ENCODE peak calls at places on chromosomes 5 and 9, in five cellular contexts. L, H, X, N and V are unnamed samples.

GRCh38 chr5:105350406-105351140 is 1788.0 kb upstream of the NUDT12 start:
- DNase-seq in L (no peak), H (no peak), X (no peak), N (no peak), V (no peak)

GRCh38 chr9:134983094-134983493 is 65.4 kb upstream of the FCN1 start:
- DNase-seq in L (peak), H (peak), X (peak), N (no peak), V (peak)

GRCh38 chr9:93517331-93517730 is 59.1 kb upstream of the PHF2 start:
- DNase-seq in L (no peak), H (no peak), X (no peak), N (no peak), V (no peak)

GRCh38 chr5:150469718-150470470 is 20.4 kb upstream of the RPS14 start:
- DNase-seq in L (no peak), H (no peak), X (no peak), N (peak), V (no peak)

GRCh38 chr5:174301848-174302625 is 256.5 kb downstream of the NSG2 start:
- DNase-seq in L (no peak), H (peak), X (no peak), N (no peak), V (peak)

GRCh38 chr9:70131296-70131695 is 87.6 kb downstream of the MAMDC2 start:
- DNase-seq in L (no peak), H (no peak), X (no peak), N (no peak), V (no peak)

GRCh38 chr9:36327903-36328302 is 69.7 kb upstream of the GNE start:
- DNase-seq in L (no peak), H (no peak), X (no peak), N (peak), V (no peak)

GRCh38 chr5:157709346-157709745 is 21.9 kb upstream of the THG1L start:
- DNase-seq in L (no peak), H (no peak), X (no peak), N (no peak), V (no peak)

DNA sequence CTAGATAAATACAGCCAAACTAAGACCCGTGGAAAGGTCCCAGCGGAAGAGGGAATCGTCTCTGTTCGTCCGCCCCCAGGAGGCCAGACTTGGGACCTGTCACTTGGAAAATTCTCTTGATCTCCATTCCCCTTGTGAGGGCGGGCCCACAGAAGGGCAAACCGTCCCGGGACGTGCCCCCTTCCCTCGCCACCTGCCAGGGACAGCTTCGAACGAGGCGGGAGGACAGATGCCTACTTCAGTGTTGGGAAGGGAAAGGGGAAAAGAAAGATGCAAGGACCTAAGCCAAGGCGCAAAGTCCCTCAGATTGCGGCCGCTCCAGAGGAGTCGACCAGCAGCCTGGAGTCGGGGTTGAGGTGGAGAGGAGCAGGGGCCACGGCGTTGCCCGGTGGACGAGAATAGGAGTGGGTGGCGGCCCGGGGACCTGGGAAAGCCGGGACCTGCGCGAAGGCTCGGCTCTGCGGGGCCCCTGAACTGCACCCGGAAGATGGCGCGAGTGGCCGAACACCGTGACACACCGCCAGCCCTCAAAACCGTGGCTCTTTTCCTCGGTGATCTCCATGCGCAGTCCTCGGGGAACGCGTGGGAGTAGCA is 4.4 kb upstream of the EBF1 start:
- DNase-seq in L (peak), H (peak), X (no peak), N (no peak), V (peak)
- TF ChIP-seq CTCF in L (peak), H (peak), X (peak), N (no peak), V (peak)

DNA sequence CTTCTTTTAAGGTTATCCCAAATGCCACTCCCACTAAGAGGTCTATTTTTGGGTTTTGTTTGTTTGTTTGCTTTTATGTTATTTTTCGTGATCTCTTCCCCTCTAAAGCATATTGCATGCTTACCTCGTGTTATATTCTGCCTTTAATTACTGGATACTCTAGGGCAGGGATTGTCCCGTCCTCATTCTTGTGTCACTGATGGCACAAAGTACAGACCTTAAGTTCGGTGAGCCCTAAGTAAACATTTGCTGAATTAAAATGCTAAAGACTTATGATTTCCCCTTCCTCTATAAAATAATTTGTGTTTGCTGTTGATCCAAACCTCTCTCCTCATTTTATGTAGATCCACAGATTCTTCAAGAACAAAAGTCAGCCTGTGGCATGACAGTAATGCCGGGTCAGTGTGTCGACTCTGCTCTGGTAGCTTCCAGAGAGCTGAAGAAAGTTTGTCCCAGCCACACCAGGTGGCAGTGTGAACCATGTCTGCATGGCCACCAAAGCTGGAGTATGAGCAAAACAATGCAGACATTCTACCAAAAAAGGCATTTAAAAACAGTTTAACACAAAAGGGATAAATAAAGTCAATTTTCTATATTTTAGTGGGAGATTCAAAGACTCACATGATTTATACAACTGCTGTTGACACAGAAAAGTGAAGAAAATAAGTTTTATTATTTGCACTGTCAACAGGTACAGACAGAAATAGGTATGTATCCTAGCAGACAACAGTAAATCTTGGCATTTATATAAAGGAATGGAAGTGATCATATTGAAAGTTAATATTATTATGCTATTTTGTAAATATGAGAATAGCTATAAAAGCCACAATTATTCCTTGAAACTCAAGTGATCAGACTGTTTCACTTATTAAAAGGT is 17.9 kb upstream of the POC5 start:
- DNase-seq in L (peak), H (peak), X (peak), N (no peak), V (peak)
- TF ChIP-seq CTCF in L (peak), H (peak), X (peak), N (peak), V (peak)

GRCh38 chr9:126781186-126781585 is 23.7 kb upstream of the ZBTB43 start:
- DNase-seq in L (no peak), H (no peak), X (no peak), N (no peak), V (no peak)

GRCh38 chr9:126773004-126773607 is 31.7 kb upstream of the ZBTB43 start:
- DNase-seq in L (peak), H (peak), X (no peak), N (no peak), V (no peak)

GRCh38 chr9:126781717-126782388 is 23.0 kb upstream of the ZBTB43 start:
- DNase-seq in L (peak), H (peak), X (peak), N (peak), V (peak)

GRCh38 chr9:126775926-126776325 is 28.9 kb upstream of the ZBTB43 start:
- DNase-seq in L (no peak), H (no peak), X (no peak), N (no peak), V (no peak)

GRCh38 chr9:126777733-126778132 is 27.1 kb upstream of the ZBTB43 start:
- DNase-seq in L (no peak), H (peak), X (no peak), N (no peak), V (no peak)
- TF ChIP-seq CTCF in L (peak), H (peak), X (no peak), N (peak), V (peak)

DNA sequence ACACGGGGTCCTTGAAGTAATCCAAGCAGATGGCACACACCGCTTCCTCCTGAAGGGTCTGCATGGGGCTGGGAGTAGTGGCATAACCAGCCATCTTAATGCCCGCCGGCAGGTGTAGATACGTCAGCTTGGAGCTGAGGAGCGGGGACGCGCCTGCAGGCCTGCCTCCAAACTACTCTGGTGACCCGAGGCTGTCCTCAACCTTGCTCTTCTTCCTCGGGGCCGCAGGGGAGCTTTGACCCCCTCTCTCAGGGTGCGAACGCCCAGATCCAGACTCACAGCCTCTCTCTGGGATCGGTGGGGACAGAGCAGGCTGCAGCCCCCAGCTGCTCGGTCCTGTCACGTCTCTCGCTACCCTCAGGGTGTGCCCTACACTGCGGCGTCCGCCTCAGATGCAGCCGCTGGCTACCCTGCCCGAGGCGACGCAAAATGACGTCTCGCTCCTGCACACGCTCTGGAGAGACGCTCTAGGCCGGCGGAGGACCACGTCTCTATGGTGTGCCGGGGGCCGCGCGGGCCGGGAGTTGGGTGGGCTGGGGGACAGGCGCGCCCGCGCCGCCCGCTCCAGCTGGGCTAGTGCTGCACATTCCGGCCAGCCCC is at the start of gene TRIM52:
- DNase-seq in L (peak), H (peak), X (peak), N (peak), V (peak)
- TF ChIP-seq CTCF in L (no peak), H (no peak), X (no peak), N (no peak), V (no peak)

GRCh38 chr5:123365163-123365562 is 58.0 kb downstream of the CEP120 start:
- DNase-seq in L (no peak), H (no peak), X (no peak), N (no peak), V (no peak)

GRCh38 chr5:123364443-123364842 is 58.8 kb downstream of the CEP120 start:
- DNase-seq in L (no peak), H (no peak), X (no peak), N (no peak), V (no peak)

GRCh38 chr5:123369371-123369968 is 53.7 kb downstream of the CEP120 start:
- DNase-seq in L (no peak), H (no peak), X (no peak), N (no peak), V (no peak)

GRCh38 chr5:123371575-123372179 is 51.5 kb downstream of the CEP120 start:
- DNase-seq in L (peak), H (peak), X (no peak), N (no peak), V (no peak)

DNA sequence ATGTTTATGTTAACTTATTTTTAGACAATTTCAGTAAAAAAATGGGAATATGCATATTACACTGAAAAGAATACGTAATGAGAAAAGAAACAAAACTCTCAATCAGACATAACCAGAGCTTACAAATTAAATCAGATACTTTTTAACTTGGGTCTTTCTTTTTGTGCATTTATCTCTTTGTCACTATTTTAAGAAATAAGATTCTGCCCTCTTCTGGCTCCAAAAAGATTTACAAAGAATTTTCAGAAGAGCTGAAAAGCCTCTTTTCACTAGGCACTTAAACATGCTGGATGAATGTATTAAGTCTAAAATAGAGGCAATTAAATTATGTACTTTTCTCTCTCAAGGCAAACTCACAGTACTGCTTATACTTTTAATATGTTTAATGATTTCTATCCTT is 55.5 kb downstream of the CEP120 start:
- DNase-seq in L (peak), H (no peak), X (no peak), N (no peak), V (no peak)
- TF ChIP-seq CTCF in L (peak), H (peak), X (peak), N (peak), V (no peak)

GRCh38 chr9:132768932-132769894 is 98.9 kb downstream of the GTF3C4 start:
- DNase-seq in L (peak), H (peak), X (peak), N (no peak), V (peak)
- TF ChIP-seq CTCF in L (peak), H (peak), X (peak), N (peak), V (peak)